ENCODE peak calls at places on chromosomes 7 and 10, in eight cellular contexts. R, S, F, D, P, N, U and Y are unnamed samples.

GRCh38 chr10:100359529-100360150 is 12.6 kb downstream of the SCD start:
- DNase-seq in N (no peak), U (no peak), R (no peak), S (no peak), F (no peak), D (peak), P (no peak), Y (no peak)

GRCh38 chr10:132322621-132323048 is 9.4 kb upstream of the LRRC27 start:
- DNase-seq in U (no peak), S (no peak), D (no peak), N (no peak), F (peak), P (no peak), R (peak), Y (no peak)

GRCh38 chr7:148561099-148561498 is 29.5 kb upstream of the C7orf33 start:
- DNase-seq in F (no peak), S (no peak), R (no peak), P (no peak), U (no peak), N (peak), D (no peak), Y (no peak)

GRCh38 chr7:9835204-9835603 is 1138.5 kb upstream of the PHF14 start:
- DNase-seq in D (no peak), P (no peak), N (peak), F (no peak), U (no peak), R (no peak), S (no peak), Y (no peak)

GRCh38 chr7:8113184-8113583 is 144.6 kb downstream of the GLCCI1 start:
- DNase-seq in U (no peak), F (no peak), D (no peak), R (no peak), S (peak), P (no peak), N (no peak), Y (no peak)

GRCh38 chr10:71068811-71069411 is 143.5 kb upstream of the UNC5B start:
- DNase-seq in R (peak), N (peak), S (peak), U (no peak), P (no peak), F (peak), D (no peak), Y (no peak)

GRCh38 chr7:93310346-93310745 is 78.2 kb downstream of the VPS50 start:
- DNase-seq in N (peak), U (no peak), P (no peak), D (no peak), F (no peak), S (no peak), R (peak), Y (no peak)

GRCh38 chr7:150903627-150904026 is 51.3 kb downstream of the AOC1 start:
- DNase-seq in P (no peak), N (peak), D (no peak), S (peak), R (peak), U (peak), F (peak), Y (peak)

GRCh38 chr10:28733647-28734046 is 56.3 kb downstream of the BAMBI start:
- DNase-seq in N (no peak), D (no peak), F (no peak), U (no peak), P (no peak), S (no peak), R (no peak), Y (no peak)

GRCh38 chr7:14858410-14858809 is 44.1 kb downstream of the DGKB start:
- DNase-seq in F (no peak), N (no peak), S (no peak), U (no peak), P (no peak), D (no peak), R (no peak), Y (no peak)

GRCh38 chr10:76034236-76035009 is 603.0 kb downstream of the LRMDA start:
- DNase-seq in S (no peak), P (no peak), U (no peak), D (no peak), F (no peak), N (no peak), R (no peak), Y (no peak)

GRCh38 chr10:60606343-60607080 is 171.8 kb upstream of the CDK1 start:
- DNase-seq in R (peak), P (no peak), D (no peak), F (peak), S (peak), U (no peak), N (no peak), Y (no peak)

GRCh38 chr7:64888901-64889685 is 14.0 kb upstream of the ZNF273 start:
- DNase-seq in F (no peak), S (no peak), N (no peak), U (peak), P (no peak), D (no peak), R (peak), Y (no peak)

GRCh38 chr10:132993271-132994260 is 51.2 kb upstream of the CFAP46 start:
- DNase-seq in R (no peak), S (no peak), U (no peak), N (no peak), P (no peak), D (no peak), F (no peak), Y (no peak)

GRCh38 chr10:17586741-17587720 is 30.1 kb downstream of the HACD1 start:
- DNase-seq in N (peak), S (no peak), R (no peak), F (no peak), D (no peak), P (no peak), U (no peak), Y (no peak)

GRCh38 chr10:23780331-23780730 is 341.5 kb downstream of the OTUD1 start:
- DNase-seq in D (no peak), R (no peak), N (no peak), F (no peak), S (no peak), U (no peak), P (no peak), Y (no peak)

GRCh38 chr7:885893-886625 is 9.7 kb downstream of the GET4 start:
- DNase-seq in S (no peak), N (no peak), U (no peak), F (no peak), D (no peak), P (no peak), R (no peak), Y (no peak)

GRCh38 chr7:157817944-157818700 is 481.3 kb downstream of the DNAJB6 start:
- DNase-seq in P (no peak), F (no peak), D (no peak), R (no peak), U (no peak), N (no peak), S (no peak), Y (no peak)

GRCh38 chr7:136687693-136688322 is 180.6 kb upstream of the CHRM2 start:
- DNase-seq in S (peak), N (peak), D (no peak), F (no peak), U (no peak), R (peak), P (no peak), Y (peak)

GRCh38 chr10:12193193-12193592 is 2.5 kb downstream of the NUDT5 start:
- DNase-seq in U (no peak), R (peak), N (peak), S (no peak), D (no peak), F (peak), P (no peak), Y (no peak)

GRCh38 chr10:44829426-44829825 is 81.7 kb upstream of the TMEM72 start:
- DNase-seq in R (no peak), U (no peak), F (no peak), N (peak), S (no peak), D (no peak), P (no peak), Y (no peak)

GRCh38 chr7:26343837-26344236 is 52.2 kb downstream of the SNX10 start:
- DNase-seq in D (peak), R (no peak), P (no peak), N (no peak), F (no peak), S (no peak), U (no peak), Y (no peak)

GRCh38 chr10:112721080-112721698 is 228.9 kb upstream of the TCF7L2 start:
- DNase-seq in D (no peak), N (peak), P (no peak), U (peak), F (no peak), R (peak), S (peak), Y (no peak)

GRCh38 chr10:33229252-33229943 is 105.1 kb downstream of the NRP1 start:
- DNase-seq in U (no peak), N (peak), S (no peak), P (no peak), D (no peak), R (peak), F (peak), Y (no peak)

GRCh38 chr10:106560925-106561640 is 603.4 kb downstream of the SORCS1 start:
- DNase-seq in S (no peak), P (no peak), U (no peak), D (no peak), F (no peak), N (peak), R (peak), Y (no peak)

GRCh38 chr10:123633106-123633505 is 33.0 kb upstream of the GPR26 start:
- DNase-seq in R (no peak), F (no peak), D (no peak), N (peak), P (no peak), S (no peak), U (no peak), Y (no peak)

GRCh38 chr7:129401968-129402860 is 32.0 kb upstream of the STRIP2 start:
- DNase-seq in S (no peak), P (no peak), U (no peak), F (no peak), N (peak), R (peak), D (no peak), Y (no peak)

GRCh38 chr7:107971613-107972012 is 31.3 kb downstream of the LAMB1 start:
- DNase-seq in P (no peak), R (peak), U (no peak), N (no peak), S (no peak), D (no peak), F (no peak), Y (no peak)

GRCh38 chr7:158827411-158828342 is 1.6 kb downstream of the ESYT2 start:
- DNase-seq in S (no peak), D (no peak), F (no peak), N (peak), U (no peak), R (peak), P (no peak), Y (no peak)

GRCh38 chr7:130913721-130914588 is 179.9 kb upstream of the KLF14 start:
- DNase-seq in R (no peak), S (no peak), U (no peak), F (no peak), N (no peak), D (peak), P (no peak), Y (no peak)

GRCh38 chr10:77844713-77845454 is 81.7 kb downstream of the DLG5 start:
- DNase-seq in D (no peak), F (peak), R (peak), S (no peak), P (no peak), N (peak), U (peak), Y (peak)